ENCODE peak calls at places on chromosomes 6 and 20, in five cellular contexts. A is NCI-H1105 treated with DMSO at 0.1 percent for 48 hours, N is choroid plexus epithelial cell, W is occipital lobe, E is NCI-H1092. D is an unnamed sample.

GRCh38 chr6:1513206-1513605 is 96.5 kb upstream of the FOXC1 start:
- DNase-seq in A (no peak), N (no peak), W (no peak), E (no peak), D (no peak)

GRCh38 chr20:18683839-18684238 is 96.0 kb downstream of the DTD1 start:
- DNase-seq in W (no peak), E (no peak), A (no peak), N (no peak), D (no peak)

GRCh38 chr20:57265649-57266250 is 691 bp downstream of the BMP7 start:
- DNase-seq in W (no peak), N (no peak), A (peak), E (no peak), D (peak)

GRCh38 chr20:50112512-50113419 is at the start of gene UBE2V1:
- DNase-seq in W (peak), E (peak), A (peak), N (peak), D (peak)

GRCh38 chr6:158468666-158469065 is 91.2 kb upstream of the TMEM181 start:
- DNase-seq in E (peak), W (no peak), N (no peak), A (peak), D (no peak)

GRCh38 chr20:50286609-50287008 is 96.0 kb downstream of the CEBPB start:
- DNase-seq in E (no peak), N (peak), W (no peak), A (no peak), D (peak)

GRCh38 chr6:98590957-98591356 is 243.4 kb upstream of the POU3F2 start:
- DNase-seq in E (no peak), W (peak), N (no peak), A (no peak), D (no peak)

GRCh38 chr6:2861071-2861821 is 19.6 kb upstream of the SERPINB1 start:
- DNase-seq in N (no peak), A (no peak), E (no peak), W (no peak), D (no peak)

GRCh38 chr20:57251344-57251743 is 15.1 kb downstream of the BMP7 start:
- DNase-seq in E (no peak), A (no peak), N (peak), W (no peak), D (no peak)

GRCh38 chr6:154548130-154548830 is 37.8 kb upstream of the CNKSR3 start:
- DNase-seq in W (no peak), A (peak), E (peak), N (peak), D (no peak)

GRCh38 chr6:100996409-100996808 is 115.3 kb upstream of the ASCC3 start:
- DNase-seq in A (no peak), E (no peak), W (no peak), N (no peak), D (no peak)

GRCh38 chr6:112269165-112269564 is 14.8 kb upstream of the LAMA4 start:
- DNase-seq in N (peak), A (no peak), E (no peak), W (no peak), D (no peak)

GRCh38 chr6:144493035-144493910 is 208.1 kb downstream of the UTRN start:
- DNase-seq in N (peak), A (no peak), E (no peak), W (no peak), D (no peak)

GRCh38 chr6:26536571-26537159 is 1.5 kb upstream of the HMGN4 start:
- DNase-seq in N (peak), W (peak), E (no peak), A (peak), D (peak)

GRCh38 chr20:64068381-64069208 is 5.6 kb downstream of the TCEA2 start:
- DNase-seq in W (no peak), N (no peak), A (no peak), E (no peak), D (no peak)

GRCh38 chr6:30154709-30155521 is 6.1 kb downstream of the TRIM10 start:
- DNase-seq in A (no peak), W (no peak), E (no peak), N (peak), D (no peak)

GRCh38 chr20:47701612-47702011 is 83.7 kb downstream of the SULF2 start:
- DNase-seq in A (no peak), E (no peak), N (no peak), W (peak), D (no peak)

GRCh38 chr6:129590408-129591022 is 119.5 kb downstream of the ARHGAP18 start:
- DNase-seq in N (peak), W (no peak), A (no peak), E (no peak), D (no peak)

GRCh38 chr6:30820196-30820595 is 64.1 kb upstream of the DDR1 start:
- DNase-seq in W (no peak), E (no peak), N (peak), A (no peak), D (no peak)

GRCh38 chr6:108133594-108134179 is 32.1 kb upstream of the NR2E1 start:
- DNase-seq in W (no peak), N (peak), A (peak), E (peak), D (no peak)

GRCh38 chr6:36358235-36358915 is 21.7 kb upstream of the BNIP5 start:
- DNase-seq in N (peak), A (no peak), E (no peak), W (no peak), D (peak)

GRCh38 chr6:88763160-88763559 is 200.3 kb downstream of the RNGTT start:
- DNase-seq in A (no peak), W (no peak), N (no peak), E (no peak), D (no peak)

GRCh38 chr6:148934534-148934933 is 187.7 kb downstream of the UST start:
- DNase-seq in W (no peak), N (peak), A (no peak), E (no peak), D (no peak)

GRCh38 chr6:6629416-6629815 is 40.9 kb downstream of the LY86 start:
- DNase-seq in N (peak), A (no peak), W (no peak), E (no peak), D (no peak)

GRCh38 chr6:114081730-114082129 is 110.8 kb upstream of the HDAC2 start:
- DNase-seq in E (no peak), A (no peak), N (no peak), W (no peak), D (no peak)

GRCh38 chr6:2147737-2148448 is 97.5 kb downstream of the GMDS start:
- DNase-seq in N (peak), A (no peak), W (no peak), E (no peak), D (no peak)

GRCh38 chr6:159728552-159728951 is 1.2 kb downstream of the WTAP start:
- DNase-seq in N (no peak), E (no peak), A (no peak), W (no peak), D (no peak)

GRCh38 chr20:44747166-44748004 is 1.7 kb downstream of the KCNK15 start:
- DNase-seq in N (peak), A (peak), W (peak), E (peak), D (peak)

GRCh38 chr20:8385247-8385646 is 253.2 kb downstream of the PLCB1 start:
- DNase-seq in W (no peak), N (peak), A (no peak), E (no peak), D (no peak)

GRCh38 chr6:35505985-35506384 is 6.7 kb downstream of the TULP1 start:
- DNase-seq in E (no peak), W (no peak), N (no peak), A (no peak), D (no peak)

GRCh38 chr6:290111-290932 is 2.0 kb upstream of the DUSP22 start:
- DNase-seq in E (no peak), W (no peak), N (no peak), A (no peak), D (peak)

GRCh38 chr6:28880894-28881780 is 42.6 kb downstream of the TRIM27 start:
- DNase-seq in N (peak), W (peak), A (peak), E (peak), D (peak)

D was measured in GM13977.